ENCODE peak calls at places on chromosomes 1 and 21, in seven cellular contexts. E is AG04450, P is right lobe of liver, F is body of pancreas, O is endothelial cell, H is colonic mucosa, M is GM23338. A is an unnamed sample.

GRCh38 chr21:15222711-15223110 is 157.9 kb upstream of the NRIP1 start:
- DNase-seq in H (no peak), F (no peak), O (no peak), E (no peak), P (no peak), M (no peak), A (no peak)

GRCh38 chr1:149936076-149936991 is at the start of gene MTMR11:
- DNase-seq in M (peak), O (no peak), P (no peak), H (peak), F (peak), E (no peak), A (no peak)

GRCh38 chr1:89487972-89488371 is 36.7 kb upstream of the LRRC8B start:
- DNase-seq in F (no peak), M (no peak), E (no peak), O (no peak), P (no peak), H (no peak), A (no peak)

GRCh38 chr1:118136511-118136937 is 48.5 kb downstream of the SPAG17 start:
- DNase-seq in M (no peak), F (no peak), E (peak), H (no peak), O (no peak), P (no peak), A (no peak)

GRCh38 chr1:62068978-62069377 is 125.7 kb upstream of the L1TD1 start:
- DNase-seq in O (no peak), F (no peak), E (no peak), H (no peak), P (no peak), M (no peak), A (no peak)

GRCh38 chr1:212290608-212291007 is 5.4 kb downstream of the PPP2R5A start:
- DNase-seq in P (no peak), F (no peak), O (no peak), E (no peak), H (no peak), M (no peak), A (no peak)

GRCh38 chr1:26391450-26391849 is 18.9 kb upstream of the ZNF683 start:
- DNase-seq in M (peak), H (no peak), E (no peak), F (no peak), P (no peak), O (peak), A (no peak)

GRCh38 chr1:68229927-68230812 is 2.2 kb downstream of the WLS start:
- DNase-seq in M (peak), P (no peak), E (no peak), H (peak), O (peak), F (peak), A (no peak)

GRCh38 chr1:25642710-25643109 is 26.1 kb downstream of the MAN1C1 start:
- DNase-seq in H (no peak), M (no peak), O (no peak), P (no peak), F (no peak), E (peak), A (no peak)

GRCh38 chr1:154582885-154583284 is 15.3 kb downstream of the CHRNB2 start:
- DNase-seq in O (no peak), P (no peak), F (no peak), E (no peak), M (no peak), H (no peak), A (no peak)

GRCh38 chr1:154586231-154586630 is 18.7 kb downstream of the CHRNB2 start:
- DNase-seq in H (no peak), P (no peak), O (no peak), M (no peak), F (no peak), E (no peak), A (no peak)

GRCh38 chr1:154586641-154587040 is 19.1 kb downstream of the CHRNB2 start:
- DNase-seq in M (no peak), O (no peak), P (no peak), E (no peak), F (no peak), H (no peak), A (no peak)

GRCh38 chr1:154583691-154584212 is 16.2 kb downstream of the CHRNB2 start:
- DNase-seq in O (no peak), M (no peak), H (no peak), F (no peak), P (no peak), E (no peak), A (no peak)

DNA sequence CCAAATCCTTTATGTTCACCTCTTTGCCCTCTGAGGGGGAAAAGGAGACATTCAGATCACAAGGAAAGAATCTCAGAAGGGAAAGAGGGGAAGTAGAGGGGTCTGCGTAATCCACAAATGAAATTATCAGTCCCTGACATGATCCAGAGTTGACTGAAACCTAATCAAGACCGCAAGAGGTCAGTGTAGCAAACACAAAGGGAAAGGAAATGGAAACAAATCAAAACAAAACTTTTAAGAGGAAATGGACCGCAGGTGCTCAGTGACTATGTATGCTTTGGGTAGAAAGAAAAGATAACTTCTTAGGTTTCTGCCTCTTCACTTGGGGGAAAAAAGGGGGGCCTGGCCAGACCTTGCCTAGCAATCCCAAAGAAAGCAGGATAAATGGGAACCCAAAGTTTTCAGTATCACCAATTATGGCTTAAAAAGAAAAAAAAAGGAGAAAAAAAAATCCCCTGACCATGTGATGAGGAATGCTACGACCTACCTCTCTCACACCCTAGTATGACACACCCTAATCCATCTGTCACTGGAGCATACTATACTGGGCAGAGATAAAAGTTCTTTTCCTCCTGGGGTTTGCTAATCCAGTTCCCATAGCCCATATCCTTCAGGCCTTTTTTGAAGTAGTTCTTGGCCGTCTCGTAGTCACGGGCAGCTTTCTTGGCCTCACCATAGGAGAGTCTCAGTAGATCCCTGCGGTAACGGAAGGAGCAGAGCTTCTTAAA is 16.9 kb downstream of the CHRNB2 start:
- DNase-seq in E (no peak), M (no peak), F (no peak), H (no peak), P (no peak), O (no peak), A (no peak)
- TF ChIP-seq CTCF in E (no peak), M (no peak), F (no peak), H (no peak), P (no peak), O (no peak), A (no peak)

DNA sequence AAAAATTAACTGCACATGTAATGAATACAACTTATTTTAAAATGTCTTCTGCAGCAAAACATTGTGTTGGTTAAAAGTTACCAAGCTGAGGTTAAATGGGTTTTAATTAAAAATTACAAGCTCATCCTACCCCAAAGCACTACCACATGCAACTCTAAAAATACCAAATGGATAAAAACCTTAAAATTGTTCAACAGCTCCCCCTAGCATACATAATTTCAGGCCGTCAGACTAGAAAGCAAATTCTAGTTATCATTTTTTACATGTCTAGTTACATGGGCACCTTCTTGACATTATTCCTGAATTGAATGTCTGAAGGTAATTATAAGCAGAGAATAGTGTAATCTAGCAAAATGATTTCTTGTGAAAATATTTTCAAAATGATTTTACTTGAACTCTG is 176.5 kb downstream of the C1orf21 start:
- DNase-seq in M (no peak), F (no peak), E (no peak), O (no peak), H (no peak), P (no peak), A (no peak)
- TF ChIP-seq CTCF in M (peak), F (no peak), E (peak), O (no peak), H (peak), P (peak), A (peak)

GRCh38 chr1:175193339-175193950 is 869 bp upstream of the KIAA0040 start:
- DNase-seq in F (peak), E (no peak), H (no peak), P (no peak), M (peak), O (no peak), A (no peak)
- TF ChIP-seq CTCF in F (no peak), E (no peak), H (no peak), P (no peak), M (no peak), O (no peak), A (no peak)

GRCh38 chr1:151428068-151428467 is 28.7 kb downstream of the PSMB4 start:
- DNase-seq in M (no peak), F (no peak), H (no peak), E (no peak), O (no peak), P (no peak), A (no peak)
- TF ChIP-seq CTCF in M (no peak), F (no peak), H (no peak), E (no peak), O (no peak), P (no peak), A (no peak)